ENCODE peak calls at places on chromosome 17, in seven cellular contexts. One of them, this sample, is unnamed.

GRCh38 chr17:18185391-18185790 is 1.8 kb downstream of the ALKBH5 start:
- DNase-seq in K562: no peak
- DNase-seq in HCT116: no peak
- DNase-seq in HepG2: no peak
- DNase-seq in GM12878: no peak
- DNase-seq in H1: no peak
- DNase-seq in SK-N-SH: no peak
- DNase-seq in this sample: no peak

GRCh38 chr17:48634446-48635208 is 8.5 kb upstream of the HOXB9 start:
- DNase-seq in K562: no peak
- DNase-seq in HCT116: no peak
- DNase-seq in HepG2: no peak
- DNase-seq in GM12878: no peak
- DNase-seq in H1: no peak
- DNase-seq in SK-N-SH: no peak
- DNase-seq in this sample: no peak

GRCh38 chr17:78532922-78533640 is 44.1 kb downstream of the DNAH17 start:
- DNase-seq in K562: no peak
- DNase-seq in HCT116: peak; percentile 27
- DNase-seq in HepG2: no peak
- DNase-seq in GM12878: no peak
- DNase-seq in H1: no peak
- DNase-seq in SK-N-SH: no peak
- DNase-seq in this sample: no peak

GRCh38 chr17:83182620-83183063 is 103.2 kb downstream of the METRNL start:
- DNase-seq in K562: no peak
- DNase-seq in HCT116: no peak
- DNase-seq in HepG2: no peak
- DNase-seq in GM12878: no peak
- DNase-seq in H1: no peak
- DNase-seq in SK-N-SH: no peak
- DNase-seq in this sample: no peak

GRCh38 chr17:27878776-27879562 is 14.2 kb downstream of the LYRM9 start:
- DNase-seq in K562: no peak
- DNase-seq in HCT116: no peak
- DNase-seq in HepG2: no peak
- DNase-seq in GM12878: no peak
- DNase-seq in H1: no peak
- DNase-seq in SK-N-SH: peak; percentile 30
- DNase-seq in this sample: no peak

GRCh38 chr17:82863941-82864720 is 24.3 kb upstream of the ZNF750 start:
- DNase-seq in K562: peak; percentile 64
- DNase-seq in HCT116: peak; percentile 68
- DNase-seq in HepG2: no peak
- DNase-seq in GM12878: peak; percentile 97
- DNase-seq in H1: no peak
- DNase-seq in SK-N-SH: peak; percentile 70
- DNase-seq in this sample: no peak

GRCh38 chr17:1390422-1391367 is 9.3 kb downstream of the YWHAE start:
- DNase-seq in K562: no peak
- DNase-seq in HCT116: no peak
- DNase-seq in HepG2: no peak
- DNase-seq in GM12878: no peak
- DNase-seq in H1: no peak
- DNase-seq in SK-N-SH: no peak
- DNase-seq in this sample: no peak

GRCh38 chr17:64455993-64456885 is 7.3 kb downstream of the MILR1 start:
- DNase-seq in K562: no peak
- DNase-seq in HCT116: no peak
- DNase-seq in HepG2: no peak
- DNase-seq in GM12878: no peak
- DNase-seq in H1: no peak
- DNase-seq in SK-N-SH: no peak
- DNase-seq in this sample: no peak

GRCh38 chr17:40605301-40605700 is 40.0 kb upstream of the CCR7 start:
- DNase-seq in K562: no peak
- DNase-seq in HCT116: no peak
- DNase-seq in HepG2: no peak
- DNase-seq in GM12878: no peak
- DNase-seq in H1: no peak
- DNase-seq in SK-N-SH: no peak
- DNase-seq in this sample: no peak

GRCh38 chr17:1447061-1447460 is 9.0 kb downstream of the CRK start:
- DNase-seq in K562: no peak
- DNase-seq in HCT116: no peak
- DNase-seq in HepG2: no peak
- DNase-seq in GM12878: no peak
- DNase-seq in H1: no peak
- DNase-seq in SK-N-SH: no peak
- DNase-seq in this sample: no peak

GRCh38 chr17:69567130-69567529 is 152.6 kb downstream of the MAP2K6 start:
- DNase-seq in K562: no peak
- DNase-seq in HCT116: no peak
- DNase-seq in HepG2: no peak
- DNase-seq in GM12878: no peak
- DNase-seq in H1: no peak
- DNase-seq in SK-N-SH: no peak
- DNase-seq in this sample: peak; percentile 12

GRCh38 chr17:55286681-55287589 is 22.2 kb downstream of the HLF start:
- DNase-seq in K562: no peak
- DNase-seq in HCT116: peak; percentile 54
- DNase-seq in HepG2: peak; percentile 100
- DNase-seq in GM12878: no peak
- DNase-seq in H1: no peak
- DNase-seq in SK-N-SH: no peak
- DNase-seq in this sample: no peak

GRCh38 chr17:63911657-63912100 is 621 bp upstream of the CSHL1 start:
- DNase-seq in K562: peak; percentile 79
- DNase-seq in HCT116: peak; percentile 16
- DNase-seq in HepG2: no peak
- DNase-seq in GM12878: no peak
- DNase-seq in H1: peak; percentile 87
- DNase-seq in SK-N-SH: peak; percentile 88
- DNase-seq in this sample: peak; percentile 39

GRCh38 chr17:9577402-9577709 is 914 bp downstream of the CFAP52 start:
- DNase-seq in K562: no peak
- DNase-seq in HCT116: no peak
- DNase-seq in HepG2: no peak
- DNase-seq in GM12878: no peak
- DNase-seq in H1: no peak
- DNase-seq in SK-N-SH: no peak
- DNase-seq in this sample: no peak

GRCh38 chr17:67024736-67025135 is 19.6 kb upstream of the CACNG1 start:
- DNase-seq in K562: no peak
- DNase-seq in HCT116: no peak
- DNase-seq in HepG2: no peak
- DNase-seq in GM12878: no peak
- DNase-seq in H1: no peak
- DNase-seq in SK-N-SH: no peak
- DNase-seq in this sample: no peak

GRCh38 chr17:82737981-82738877 is 2.8 kb downstream of the FN3K start:
- DNase-seq in K562: peak; percentile 52
- DNase-seq in HCT116: no peak
- DNase-seq in HepG2: peak; percentile 98
- DNase-seq in GM12878: no peak
- DNase-seq in H1: no peak
- DNase-seq in SK-N-SH: no peak
- DNase-seq in this sample: no peak

GRCh38 chr17:48478224-48479013 is 48.4 kb upstream of the SKAP1 start:
- DNase-seq in K562: peak; percentile 63
- DNase-seq in HCT116: no peak
- DNase-seq in HepG2: no peak
- DNase-seq in GM12878: peak; percentile 84
- DNase-seq in H1: no peak
- DNase-seq in SK-N-SH: no peak
- DNase-seq in this sample: no peak

GRCh38 chr17:65936013-65936412 is 255.9 kb downstream of the CEP112 start:
- DNase-seq in K562: no peak
- DNase-seq in HCT116: no peak
- DNase-seq in HepG2: no peak
- DNase-seq in GM12878: no peak
- DNase-seq in H1: no peak
- DNase-seq in SK-N-SH: no peak
- DNase-seq in this sample: no peak

GRCh38 chr17:67980456-67980855 is 15.8 kb downstream of the C17orf58 start:
- DNase-seq in K562: no peak
- DNase-seq in HCT116: no peak
- DNase-seq in HepG2: no peak
- DNase-seq in GM12878: no peak
- DNase-seq in H1: peak; percentile 43
- DNase-seq in SK-N-SH: no peak
- DNase-seq in this sample: no peak

GRCh38 chr17:62876063-62876462 is 67.9 kb upstream of the MARCHF10 start:
- DNase-seq in K562: no peak
- DNase-seq in HCT116: no peak
- DNase-seq in HepG2: no peak
- DNase-seq in GM12878: no peak
- DNase-seq in H1: no peak
- DNase-seq in SK-N-SH: no peak
- DNase-seq in this sample: no peak

GRCh38 chr17:72176516-72176851 is 55.7 kb downstream of the SOX9 start:
- DNase-seq in K562: no peak
- DNase-seq in HCT116: no peak
- DNase-seq in HepG2: no peak
- DNase-seq in GM12878: no peak
- DNase-seq in H1: no peak
- DNase-seq in SK-N-SH: no peak
- DNase-seq in this sample: no peak

GRCh38 chr17:72176902-72177660 is 56.3 kb downstream of the SOX9 start:
- DNase-seq in K562: no peak
- DNase-seq in HCT116: no peak
- DNase-seq in HepG2: no peak
- DNase-seq in GM12878: no peak
- DNase-seq in H1: peak; percentile 49
- DNase-seq in SK-N-SH: no peak
- DNase-seq in this sample: no peak

GRCh38 chr17:72175263-72175662 is 54.4 kb downstream of the SOX9 start:
- DNase-seq in K562: no peak
- DNase-seq in HCT116: no peak
- DNase-seq in HepG2: no peak
- DNase-seq in GM12878: no peak
- DNase-seq in H1: no peak
- DNase-seq in SK-N-SH: no peak
- DNase-seq in this sample: peak; percentile 61

GRCh38 chr17:72177738-72178137 is 56.9 kb downstream of the SOX9 start:
- DNase-seq in K562: no peak
- DNase-seq in HCT116: no peak
- DNase-seq in HepG2: no peak
- DNase-seq in GM12878: no peak
- DNase-seq in H1: no peak
- DNase-seq in SK-N-SH: no peak
- DNase-seq in this sample: no peak

DNA sequence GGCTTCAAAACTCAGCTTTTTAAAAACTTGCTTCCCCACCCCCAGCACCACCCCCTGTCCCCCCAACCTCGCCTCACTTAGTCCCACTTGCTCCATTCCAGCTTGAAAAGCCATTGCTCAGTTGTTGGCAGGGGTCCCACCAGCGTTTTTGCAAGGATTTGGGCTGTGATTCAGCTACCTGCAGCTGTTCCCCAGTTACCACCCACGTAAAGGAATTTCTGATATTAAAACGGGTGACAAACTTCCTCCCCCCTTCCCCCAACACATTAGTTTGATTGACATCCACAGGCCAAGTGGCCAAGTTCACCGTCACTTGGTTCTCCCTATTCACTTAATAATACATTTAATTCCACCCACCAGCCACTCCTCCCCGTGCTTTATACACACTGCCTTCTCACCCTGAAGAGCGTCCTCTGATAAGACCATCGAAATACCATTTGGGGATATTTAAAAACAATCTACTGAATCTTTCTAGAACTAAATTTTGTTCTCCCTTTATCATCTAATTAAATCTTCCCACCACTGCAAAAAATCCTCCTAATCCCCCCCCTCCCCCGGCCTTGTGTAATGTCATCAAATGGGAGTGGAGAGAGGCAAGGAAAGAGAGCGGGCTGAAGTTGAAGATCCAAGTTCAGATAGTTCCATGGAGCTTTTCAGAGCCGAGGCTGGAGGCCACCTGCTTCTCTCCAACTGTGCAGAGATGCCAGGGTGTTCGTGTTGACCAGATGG is 55.1 kb downstream of the SOX9 start:
- DNase-seq in K562: no peak
- DNase-seq in HCT116: no peak
- DNase-seq in HepG2: no peak
- DNase-seq in GM12878: no peak
- DNase-seq in H1: no peak
- DNase-seq in SK-N-SH: no peak
- DNase-seq in this sample: no peak
- TF ChIP-seq JUND in K562: no peak
- TF ChIP-seq JUND in HCT116: no peak
- TF ChIP-seq JUND in HepG2: no peak
- TF ChIP-seq JUND in GM12878: no peak
- TF ChIP-seq JUND in H1: no peak
- TF ChIP-seq JUND in SK-N-SH: no peak
- TF ChIP-seq JUND in this sample: no peak

GRCh38 chr17:74271281-74271680 is 2.8 kb upstream of the DNAI2 start:
- DNase-seq in K562: no peak
- DNase-seq in HCT116: no peak
- DNase-seq in HepG2: no peak
- DNase-seq in GM12878: no peak
- DNase-seq in H1: no peak
- DNase-seq in SK-N-SH: no peak
- DNase-seq in this sample: peak; percentile 81
- TF ChIP-seq JUND in K562: no peak
- TF ChIP-seq JUND in HCT116: no peak
- TF ChIP-seq JUND in HepG2: no peak
- TF ChIP-seq JUND in GM12878: no peak
- TF ChIP-seq JUND in H1: no peak
- TF ChIP-seq JUND in SK-N-SH: no peak
- TF ChIP-seq JUND in this sample: no peak

GRCh38 chr17:15185625-15185991 is 79.5 kb downstream of the PMP22 start:
- DNase-seq in K562: no peak
- DNase-seq in HCT116: no peak
- DNase-seq in HepG2: no peak
- DNase-seq in GM12878: no peak
- DNase-seq in H1: no peak
- DNase-seq in SK-N-SH: no peak
- DNase-seq in this sample: no peak
- TF ChIP-seq JUND in K562: no peak
- TF ChIP-seq JUND in HCT116: no peak
- TF ChIP-seq JUND in HepG2: no peak
- TF ChIP-seq JUND in GM12878: no peak
- TF ChIP-seq JUND in H1: no peak
- TF ChIP-seq JUND in SK-N-SH: no peak
- TF ChIP-seq JUND in this sample: no peak

DNA sequence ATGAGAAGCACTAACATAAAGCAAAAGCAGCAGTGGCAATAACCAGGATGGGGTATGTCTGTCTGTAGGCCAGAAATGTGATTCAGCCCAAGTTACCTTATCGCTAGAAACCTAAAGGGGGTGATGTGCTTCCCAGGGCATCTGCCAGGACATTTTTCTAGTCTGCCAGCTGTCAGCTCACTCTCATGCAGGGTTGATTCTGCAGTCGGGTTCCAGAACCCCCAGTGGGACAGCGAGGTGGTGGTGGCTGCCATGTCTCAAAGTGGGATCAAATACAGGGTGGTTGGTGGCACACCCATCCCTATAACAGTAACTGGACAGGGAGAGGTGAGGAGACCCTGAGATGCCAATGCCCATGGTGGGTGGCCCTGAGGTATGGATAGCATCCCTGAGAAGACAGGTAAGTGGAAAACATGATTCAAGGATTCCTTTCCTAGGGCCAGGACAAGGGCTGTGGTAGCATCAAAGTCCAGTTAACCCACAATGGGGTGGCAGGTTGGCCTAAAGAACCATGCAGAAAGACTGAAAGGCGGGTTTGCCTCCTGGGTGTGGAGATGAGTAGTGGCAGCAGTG is 84.3 kb downstream of the TNFRSF13B start:
- DNase-seq in K562: no peak
- DNase-seq in HCT116: no peak
- DNase-seq in HepG2: no peak
- DNase-seq in GM12878: no peak
- DNase-seq in H1: no peak
- DNase-seq in SK-N-SH: no peak
- DNase-seq in this sample: no peak
- TF ChIP-seq JUND in K562: no peak
- TF ChIP-seq JUND in HCT116: no peak
- TF ChIP-seq JUND in HepG2: no peak
- TF ChIP-seq JUND in GM12878: no peak
- TF ChIP-seq JUND in H1: no peak
- TF ChIP-seq JUND in SK-N-SH: no peak
- TF ChIP-seq JUND in this sample: no peak

This sample was measured in T47D.